ENCODE peak calls at places on chromosome 21, in seven cellular contexts. W is mesothelial cell of epicardium; G is cardiac muscle cell; R is GM12865; S is endothelial cell; Z is fibroblast of lung; H is CD8-positive, alpha-beta T cell. T is an unnamed sample.

GRCh38 chr21:36799869-36800268 is 101.0 kb downstream of the SIM2 start:
- DNase-seq in W (no peak), H (no peak), S (no peak), Z (no peak), R (no peak), G (no peak), T (no peak)

GRCh38 chr21:9750341-9751086 is 770.9 kb upstream of the TPTE start:
- DNase-seq in G (no peak), Z (no peak), W (no peak), R (no peak), H (no peak), S (no peak), T (no peak)

GRCh38 chr21:35697321-35697808 is 363.0 kb downstream of the SETD4 start:
- DNase-seq in Z (peak), S (no peak), R (peak), G (peak), W (peak), H (no peak), T (no peak)

GRCh38 chr21:28256420-28256831 is 736.3 kb downstream of the LTN1 start:
- DNase-seq in R (no peak), G (peak), W (no peak), S (no peak), Z (peak), H (no peak), T (no peak)

GRCh38 chr21:21385404-21385803 is 387.2 kb downstream of the NCAM2 start:
- DNase-seq in G (no peak), H (no peak), W (no peak), S (no peak), Z (peak), R (no peak), T (no peak)

GRCh38 chr21:29130234-29130993 is at the start of gene MAP3K7CL:
- DNase-seq in Z (peak), H (no peak), G (no peak), W (no peak), S (no peak), R (no peak), T (no peak)

GRCh38 chr21:24045775-24046215 is 1561.5 kb downstream of the MRPL39 start:
- DNase-seq in W (no peak), Z (peak), G (peak), H (no peak), S (peak), R (peak), T (no peak)

GRCh38 chr21:32248616-32249550 is 30.0 kb downstream of the MIS18A start:
- DNase-seq in G (no peak), W (no peak), R (no peak), Z (no peak), H (no peak), S (no peak), T (no peak)

GRCh38 chr21:19353271-19353670 is 949.7 kb upstream of the TMPRSS15 start:
- DNase-seq in H (no peak), Z (no peak), W (no peak), G (peak), R (no peak), S (no peak), T (no peak)

GRCh38 chr21:30206551-30207251 is 9.2 kb downstream of the CLDN8 start:
- DNase-seq in H (no peak), Z (peak), W (no peak), G (no peak), S (no peak), R (no peak), T (no peak)

GRCh38 chr21:17925900-17926299 is 106.7 kb upstream of the C21orf91 start:
- DNase-seq in S (peak), H (no peak), W (no peak), G (peak), R (peak), Z (peak), T (no peak)

GRCh38 chr21:15604424-15604823 is 125.4 kb upstream of the USP25 start:
- DNase-seq in R (no peak), H (no peak), W (no peak), Z (peak), S (no peak), G (peak), T (no peak)

GRCh38 chr21:32566990-32567389 is 18.3 kb downstream of the TCP10L start:
- DNase-seq in S (no peak), H (no peak), R (no peak), W (no peak), G (no peak), Z (no peak), T (no peak)

GRCh38 chr21:25562660-25563059 is 44.6 kb downstream of the MRPL39 start:
- DNase-seq in R (peak), G (no peak), W (no peak), Z (no peak), S (no peak), H (no peak), T (no peak)

GRCh38 chr21:44425307-44425894 is 29.9 kb upstream of the LRRC3 start:
- DNase-seq in G (no peak), Z (no peak), S (no peak), R (no peak), H (no peak), W (peak), T (no peak)

GRCh38 chr21:36113647-36114428 is 21.0 kb upstream of the CBR3 start:
- DNase-seq in H (peak), R (peak), Z (no peak), W (no peak), G (no peak), S (no peak), T (no peak)

GRCh38 chr21:9839011-9839661 is 682.2 kb upstream of the TPTE start:
- DNase-seq in H (no peak), G (no peak), R (no peak), S (no peak), Z (no peak), W (no peak), T (no peak)

GRCh38 chr21:37370152-37371040 is 3.8 kb downstream of the DYRK1A start:
- DNase-seq in R (peak), G (no peak), S (no peak), H (no peak), Z (peak), W (no peak), T (peak)

GRCh38 chr21:18041012-18041411 is 203.6 kb upstream of the CHODL start:
- DNase-seq in S (peak), W (no peak), H (no peak), Z (no peak), R (peak), G (peak), T (peak)

GRCh38 chr21:20789696-20790095 is 208.5 kb upstream of the NCAM2 start:
- DNase-seq in R (no peak), G (no peak), Z (no peak), S (no peak), W (no peak), H (no peak), T (no peak)

GRCh38 chr21:31732538-31732864 is 583 bp upstream of the SCAF4 start:
- DNase-seq in H (no peak), R (no peak), W (no peak), S (no peak), Z (no peak), G (no peak), T (no peak)

GRCh38 chr21:26432410-26432809 is 140.7 kb downstream of the CYYR1 start:
- DNase-seq in G (no peak), H (no peak), W (no peak), S (no peak), Z (no peak), R (peak), T (no peak)

GRCh38 chr21:29260461-29260860 is 38.3 kb upstream of the BACH1 start:
- DNase-seq in G (no peak), Z (no peak), S (no peak), W (no peak), H (no peak), R (no peak), T (no peak)

GRCh38 chr21:44955803-44956175 is 16.0 kb downstream of the SLX9 start:
- DNase-seq in Z (no peak), H (no peak), R (no peak), G (no peak), W (no peak), S (no peak), T (no peak)

GRCh38 chr21:26814374-26814773 is 30.8 kb downstream of the ADAMTS1 start:
- DNase-seq in G (no peak), W (no peak), S (no peak), H (no peak), R (no peak), Z (no peak), T (no peak)

GRCh38 chr21:36709030-36709867 is 10.3 kb downstream of the SIM2 start:
- DNase-seq in S (no peak), W (no peak), G (no peak), H (no peak), R (no peak), Z (no peak), T (peak)

GRCh38 chr21:41506526-41507520 is 1.1 kb downstream of the TMPRSS2 start:
- DNase-seq in W (peak), H (no peak), S (peak), G (peak), R (no peak), Z (peak), T (no peak)
- TF ChIP-seq CTCF in W (no peak), H (no peak), S (no peak), G (no peak), R (no peak), Z (no peak), T (no peak)

GRCh38 chr21:42865361-42866160 is 13.8 kb downstream of the WDR4 start:
- DNase-seq in G (no peak), H (no peak), W (no peak), Z (no peak), R (no peak), S (no peak), T (no peak)
- TF ChIP-seq CTCF in G (no peak), H (no peak), W (no peak), Z (no peak), R (no peak), S (no peak), T (no peak)

DNA sequence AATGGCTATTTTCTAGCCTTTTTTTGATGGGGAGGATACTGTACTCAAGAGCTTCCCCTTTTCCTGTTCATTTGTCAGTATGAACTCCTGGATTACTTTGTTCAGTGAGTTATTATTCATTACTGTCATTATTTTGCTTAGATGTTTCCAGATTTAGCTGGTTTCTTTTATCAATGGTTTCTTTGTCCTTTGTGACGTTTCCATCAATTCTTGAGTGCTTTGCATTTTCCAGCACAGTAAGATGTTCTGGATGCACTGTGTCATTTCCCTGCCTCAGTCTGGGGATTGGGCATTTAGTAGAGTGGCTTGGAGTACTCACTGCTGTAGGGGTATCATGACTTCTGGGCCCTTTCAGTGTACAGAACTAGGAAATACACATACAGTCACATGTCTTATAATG is 34.2 kb downstream of the MRPS6 start:
- DNase-seq in S (no peak), H (no peak), G (no peak), Z (no peak), W (no peak), R (no peak), T (no peak)
- TF ChIP-seq CTCF in S (no peak), H (no peak), G (no peak), Z (no peak), W (no peak), R (no peak), T (no peak)

GRCh38 chr21:39911286-39911685 is 44.0 kb downstream of the PCP4 start:
- DNase-seq in W (no peak), R (no peak), H (no peak), Z (no peak), S (no peak), G (no peak), T (no peak)
- TF ChIP-seq CTCF in W (peak), R (no peak), H (no peak), Z (no peak), S (peak), G (no peak), T (no peak)

DNA sequence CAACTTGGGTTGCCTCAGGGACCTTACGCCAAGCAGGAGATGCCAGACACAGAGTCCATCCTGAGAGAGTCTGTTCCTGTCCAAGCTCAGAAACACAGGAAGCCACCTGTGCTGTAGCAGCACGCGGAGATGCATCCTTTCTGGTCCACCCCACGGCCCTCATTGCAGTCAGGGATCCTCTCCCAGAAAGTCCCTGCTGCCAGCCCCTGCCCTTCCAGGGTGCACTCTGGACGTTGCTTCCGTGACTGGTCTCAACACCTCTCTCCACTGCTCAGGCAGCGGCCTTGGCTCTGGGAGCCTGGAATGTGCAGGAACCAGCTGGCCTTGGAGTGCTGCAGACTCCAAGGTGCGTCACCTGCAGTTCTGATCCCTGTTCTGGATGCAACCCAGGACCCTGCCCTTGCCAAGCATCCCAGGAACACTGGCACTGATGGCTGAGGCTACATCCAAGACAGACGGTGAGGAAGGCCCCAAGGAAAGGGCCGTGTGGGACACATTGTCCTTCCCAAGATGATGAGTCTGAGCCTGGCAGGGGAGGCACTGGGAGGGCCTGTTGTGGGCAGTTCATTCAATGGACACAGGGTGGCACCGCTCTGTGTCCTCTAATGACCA is 21.7 kb upstream of the COL6A1 start:
- DNase-seq in S (no peak), H (no peak), W (no peak), R (no peak), Z (no peak), G (no peak), T (no peak)
- TF ChIP-seq CTCF in S (no peak), H (no peak), W (no peak), R (no peak), Z (no peak), G (no peak), T (no peak)